ENCODE peak calls at places on chromosomes 11 and 22, in six cellular contexts. T, C, Q, O, D and S are unnamed samples.
A peak's percentile ranks its signal among the peaks of the same experiment; 100 is the strongest.

GRCh38 chr22:23828800-23829680 is 9.8 kb downstream of the DERL3 start:
- DNase-seq in T (no peak), C (no peak), Q (no peak), O (peak; percentile 47), D (no peak), S (no peak)

GRCh38 chr11:43933608-43934358 is 8.7 kb upstream of the C11orf96 start:
- DNase-seq in T (no peak), C (no peak), Q (no peak), O (no peak), D (peak; percentile 49), S (no peak)

GRCh38 chr22:19962246-19962908 is 20.8 kb upstream of the TXNRD2 start:
- DNase-seq in T (peak; percentile 41), C (no peak), Q (peak; percentile 60), O (peak; percentile 90), D (peak; percentile 79), S (peak; percentile 90)

GRCh38 chr22:23248583-23248982 is 68.3 kb downstream of the BCR start:
- DNase-seq in T (peak; percentile 10), C (peak; percentile 19), Q (no peak), O (no peak), D (no peak), S (no peak)

GRCh38 chr11:75896843-75897419 is 81.9 kb downstream of the UVRAG start:
- DNase-seq in T (peak; percentile 12), C (peak; percentile 37), Q (peak; percentile 49), O (no peak), D (no peak), S (peak; percentile 49)

GRCh38 chr11:75577198-75577597 is 15.1 kb downstream of the SERPINH1 start:
- DNase-seq in T (no peak), C (no peak), Q (peak; percentile 58), O (peak; percentile 73), D (peak; percentile 71), S (peak; percentile 76)

GRCh38 chr11:69210660-69211035 is 54.9 kb downstream of the SMIM38 start:
- DNase-seq in T (no peak), C (no peak), Q (no peak), O (no peak), D (no peak), S (no peak)

GRCh38 chr11:60429272-60429671 is at the start of gene MS4A5:
- DNase-seq in T (no peak), C (no peak), Q (no peak), O (no peak), D (no peak), S (no peak)

GRCh38 chr22:37419370-37419915 is 7.8 kb downstream of the ELFN2 start:
- DNase-seq in T (no peak), C (no peak), Q (no peak), O (no peak), D (no peak), S (no peak)

GRCh38 chr11:111734383-111735261 is 31.6 kb downstream of the PPP2R1B start:
- DNase-seq in T (no peak), C (no peak), Q (no peak), O (no peak), D (no peak), S (peak; percentile 15)

GRCh38 chr11:65590240-65590738 is 5.3 kb downstream of the KCNK7 start:
- DNase-seq in T (no peak), C (no peak), Q (no peak), O (no peak), D (no peak), S (no peak)

GRCh38 chr11:2679011-2679676 is 20.6 kb downstream of the KCNQ1OT1 start:
- DNase-seq in T (no peak), C (no peak), Q (no peak), O (no peak), D (no peak), S (no peak)

GRCh38 chr11:12169822-12170221 is 59.4 kb downstream of the MICAL2 start:
- DNase-seq in T (no peak), C (no peak), Q (no peak), O (no peak), D (no peak), S (no peak)

GRCh38 chr11:37788141-37788877 is 1190.3 kb upstream of the RAG2 start:
- DNase-seq in T (peak; percentile 62), C (peak; percentile 32), Q (peak; percentile 72), O (no peak), D (no peak), S (no peak)

GRCh38 chr11:33910261-33910959 is 18.5 kb upstream of the LMO2 start:
- DNase-seq in T (no peak), C (peak; percentile 22), Q (peak; percentile 7), O (no peak), D (no peak), S (no peak)